ENCODE peak calls at places on chromosomes 7 and 10, in five cellular contexts. O is right lobe of liver; V is CD8-positive, alpha-beta T cell; P is effector memory CD4-positive, alpha-beta T cell; Y is mesendoderm. N is an unnamed sample.
A peak's percentile ranks its signal among the peaks of the same experiment; 100 is the strongest.

GRCh38 chr10:33524966-33525365 is 190.5 kb upstream of the NRP1 start:
- DNase-seq in O (no peak), V (no peak), P (no peak), Y (no peak), N (peak; percentile 43)

GRCh38 chr7:65325793-65326432 is 47.7 kb upstream of the ZNF92 start:
- DNase-seq in O (no peak), V (no peak), P (no peak), Y (no peak), N (no peak)

GRCh38 chr10:115921795-115922194 is 351.2 kb downstream of the GFRA1 start:
- DNase-seq in O (no peak), V (no peak), P (no peak), Y (no peak), N (no peak)

GRCh38 chr7:6384327-6384726 is 63.4 kb downstream of the DAGLB start:
- DNase-seq in O (no peak), V (no peak), P (no peak), Y (peak; percentile 64), N (no peak)

GRCh38 chr7:47763063-47763974 is 181.4 kb upstream of the TNS3 start:
- DNase-seq in O (peak; percentile 68), V (no peak), P (no peak), Y (no peak), N (peak; percentile 71)

GRCh38 chr7:27678617-27679260 is 16.1 kb upstream of the HIBADH start:
- DNase-seq in O (no peak), V (no peak), P (no peak), Y (no peak), N (no peak)

GRCh38 chr10:15280462-15280861 is 90.6 kb downstream of the FAM171A1 start:
- DNase-seq in O (no peak), V (no peak), P (no peak), Y (no peak), N (no peak)

GRCh38 chr7:41711283-41712064 is 8.6 kb upstream of the INHBA start:
- DNase-seq in O (no peak), V (no peak), P (no peak), Y (peak; percentile 75), N (no peak)

GRCh38 chr10:31768467-31768866 is 160.2 kb downstream of the ARHGAP12 start:
- DNase-seq in O (no peak), V (no peak), P (no peak), Y (no peak), N (no peak)

GRCh38 chr7:4066626-4067475 is 615.2 kb upstream of the FOXK1 start:
- DNase-seq in O (no peak), V (no peak), P (no peak), Y (no peak), N (no peak)

GRCh38 chr10:101367569-101368453 is 13.8 kb downstream of the BTRC start:
- DNase-seq in O (no peak), V (no peak), P (no peak), Y (no peak), N (peak; percentile 27)

GRCh38 chr7:154255324-154255723 is 203.1 kb downstream of the DPP6 start:
- DNase-seq in O (no peak), V (no peak), P (no peak), Y (no peak), N (no peak)

GRCh38 chr10:26881600-26882331 is 21.0 kb upstream of the ABI1 start:
- DNase-seq in O (no peak), V (no peak), P (no peak), Y (peak; percentile 80), N (peak; percentile 21)

GRCh38 chr7:142608630-142609029 is 140.6 kb upstream of the PRSS1 start:
- DNase-seq in O (no peak), V (no peak), P (no peak), Y (no peak), N (no peak)

GRCh38 chr10:29554660-29555059 is 80.1 kb downstream of the SVIL start:
- DNase-seq in O (no peak), V (no peak), P (no peak), Y (peak; percentile 60), N (no peak)

GRCh38 chr7:99362801-99363200 is 11.7 kb upstream of the ARPC1B start:
- DNase-seq in O (no peak), V (no peak), P (no peak), Y (no peak), N (no peak)

DNA sequence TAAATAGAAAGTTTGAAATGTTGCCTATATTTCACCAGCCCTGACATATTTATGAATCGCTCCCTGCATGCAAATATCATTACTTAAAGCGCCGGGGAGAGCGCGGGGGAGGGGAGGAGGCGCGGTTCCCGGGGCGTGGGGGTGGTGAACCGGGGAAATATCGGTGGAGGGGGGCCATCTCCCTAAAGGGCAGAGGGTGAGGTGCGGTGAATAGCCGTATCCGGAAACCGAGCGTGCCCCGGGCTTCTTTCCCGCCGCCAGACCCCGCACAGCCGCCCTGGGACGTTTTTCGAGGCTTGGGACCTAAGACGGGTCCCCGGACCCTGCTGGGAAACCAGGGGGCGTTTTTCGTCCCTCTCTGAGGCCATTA is 6.9 kb upstream of the ZNF503 start:
- DNase-seq in O (no peak), V (no peak), P (no peak), Y (no peak), N (no peak)
- H3K4me3 ChIP-seq in O (peak overlapping the region; percentile 93), V (no peak overlapping the region), P (peak overlapping the region; percentile 48), Y (no peak overlapping the region), N (peak overlapping the region; percentile 65)

DNA sequence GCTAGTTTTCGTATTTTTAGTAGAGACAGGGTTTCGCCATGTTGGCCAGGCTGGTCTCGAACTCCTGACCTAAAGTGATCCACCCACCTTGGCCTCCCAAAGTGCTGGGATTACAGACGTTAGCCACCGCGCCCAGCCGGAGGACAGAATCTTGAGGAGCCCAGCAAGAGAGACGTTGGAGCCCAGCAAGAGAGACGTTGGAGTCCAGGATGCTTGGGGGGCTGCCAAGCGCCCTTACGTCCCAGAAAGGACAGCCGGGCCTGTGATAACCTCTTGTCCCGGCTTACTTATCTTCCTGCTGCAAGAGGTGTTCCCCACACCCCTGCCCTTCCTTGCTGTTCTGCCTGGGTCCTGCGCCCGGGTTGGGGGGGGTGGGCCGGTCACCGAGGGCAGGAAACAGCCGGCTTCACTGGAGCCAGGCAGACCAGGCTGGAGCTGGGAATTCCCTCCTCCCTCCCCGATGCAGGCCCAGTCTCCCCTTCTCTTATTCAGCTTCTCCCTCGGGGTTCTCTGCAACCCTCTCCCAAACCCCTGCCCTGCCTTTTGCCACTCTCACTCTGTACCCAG is 1.9 kb upstream of the EPHB4 start:
- DNase-seq in O (peak; percentile 92), V (no peak), P (no peak), Y (peak; percentile 56), N (no peak)
- H3K4me3 ChIP-seq in O (no peak overlapping the region), V (no peak overlapping the region), P (no peak overlapping the region), Y (no peak overlapping the region), N (no peak overlapping the region)

GRCh38 chr7:36291387-36292316 is 98.0 kb upstream of the ANLN start:
- DNase-seq in O (peak; percentile 84), V (peak; percentile 63), P (peak; percentile 56), Y (peak; percentile 83), N (peak; percentile 48)
- H3K4me3 ChIP-seq in O (peak overlapping the region; percentile 15), V (peak overlapping the region; percentile 27), P (peak overlapping the region; percentile 14), Y (no peak overlapping the region), N (peak overlapping the region; percentile 40)

DNA sequence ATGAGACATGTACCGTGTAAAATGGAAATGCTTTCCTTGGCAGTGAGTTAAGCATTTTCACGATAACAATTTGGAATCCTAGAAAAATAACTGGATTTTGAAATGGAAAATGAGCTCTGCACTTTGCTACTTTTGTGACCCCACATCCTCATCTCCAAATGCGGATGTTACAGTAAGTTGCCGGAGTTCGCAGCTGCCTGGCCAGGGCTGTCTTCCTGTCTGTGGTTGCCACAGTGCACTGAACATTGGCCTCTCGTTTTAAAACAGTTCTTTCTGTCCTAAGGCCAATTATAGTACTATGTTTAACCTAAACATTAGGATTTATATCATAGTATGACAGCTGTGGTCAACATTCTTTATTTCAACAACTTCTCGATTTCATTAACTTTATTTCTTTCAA is 136.2 kb upstream of the FZD8 start:
- DNase-seq in O (no peak), V (no peak), P (no peak), Y (no peak), N (no peak)
- H3K4me3 ChIP-seq in O (no peak overlapping the region), V (no peak overlapping the region), P (no peak overlapping the region), Y (no peak overlapping the region), N (no peak overlapping the region)

N was measured in skeletal muscle cell.